ENCODE peak calls at places on chromosomes 3 and 15, in eight cellular contexts. One of them, this sample, is unnamed.

GRCh38 chr15:25508369-25509002 is 69.7 kb upstream of the UBE3A start:
- DNase-seq in A549: peak; percentile 6
- DNase-seq in HCT116: peak; percentile 1
- DNase-seq in endothelial cell of umbilical vein: no peak
- DNase-seq in GM12878: no peak
- DNase-seq in HepG2: peak; percentile 7
- DNase-seq in H1: no peak
- DNase-seq in K562: peak; percentile 55
- DNase-seq in this sample: peak; percentile 47

GRCh38 chr15:57552678-57553334 is 38.9 kb upstream of the MYZAP start:
- DNase-seq in HCT116: no peak
- DNase-seq in GM12878: no peak
- DNase-seq in HepG2: no peak
- DNase-seq in H1: no peak
- DNase-seq in endothelial cell of umbilical vein: no peak
- DNase-seq in A549: no peak
- DNase-seq in K562: no peak
- DNase-seq in this sample: no peak

GRCh38 chr3:181075098-181075497 is 85.6 kb upstream of the DNAJC19 start:
- DNase-seq in HCT116: no peak
- DNase-seq in A549: no peak
- DNase-seq in K562: no peak
- DNase-seq in GM12878: no peak
- DNase-seq in endothelial cell of umbilical vein: no peak
- DNase-seq in H1: no peak
- DNase-seq in HepG2: no peak
- DNase-seq in this sample: no peak

GRCh38 chr15:61051570-61052031 is 177.5 kb downstream of the RORA start:
- DNase-seq in A549: peak; percentile 15
- DNase-seq in HepG2: peak; percentile 24
- DNase-seq in GM12878: no peak
- DNase-seq in H1: peak; percentile 15
- DNase-seq in endothelial cell of umbilical vein: peak; percentile 70
- DNase-seq in HCT116: no peak
- DNase-seq in K562: no peak
- DNase-seq in this sample: no peak

GRCh38 chr3:46406786-46407611 is at the start of the genes CCR5AS and CCRL2:
- DNase-seq in GM12878: no peak
- DNase-seq in HepG2: no peak
- DNase-seq in H1: no peak
- DNase-seq in A549: no peak
- DNase-seq in HCT116: no peak
- DNase-seq in K562: peak; percentile 96
- DNase-seq in endothelial cell of umbilical vein: peak; percentile 86
- DNase-seq in this sample: peak; percentile 85

GRCh38 chr3:44762170-44762677 is 630 bp downstream of the KIF15 start:
- DNase-seq in endothelial cell of umbilical vein: no peak
- DNase-seq in HCT116: no peak
- DNase-seq in HepG2: no peak
- DNase-seq in K562: peak; percentile 27
- DNase-seq in GM12878: no peak
- DNase-seq in A549: no peak
- DNase-seq in H1: no peak
- DNase-seq in this sample: peak; percentile 39

GRCh38 chr3:11187678-11188077 is 33.4 kb downstream of the HRH1 start:
- DNase-seq in HCT116: no peak
- DNase-seq in HepG2: no peak
- DNase-seq in K562: no peak
- DNase-seq in GM12878: no peak
- DNase-seq in H1: no peak
- DNase-seq in endothelial cell of umbilical vein: no peak
- DNase-seq in A549: no peak
- DNase-seq in this sample: no peak

GRCh38 chr3:39149059-39149455 is 4.3 kb downstream of the CSRNP1 start:
- DNase-seq in H1: no peak
- DNase-seq in HCT116: no peak
- DNase-seq in GM12878: no peak
- DNase-seq in K562: no peak
- DNase-seq in A549: no peak
- DNase-seq in endothelial cell of umbilical vein: no peak
- DNase-seq in HepG2: no peak
- DNase-seq in this sample: no peak

GRCh38 chr15:90306560-90306959 is 41.1 kb downstream of the NGRN start:
- DNase-seq in K562: no peak
- DNase-seq in A549: no peak
- DNase-seq in HCT116: no peak
- DNase-seq in GM12878: peak; percentile 36
- DNase-seq in H1: no peak
- DNase-seq in endothelial cell of umbilical vein: no peak
- DNase-seq in HepG2: no peak
- DNase-seq in this sample: peak; percentile 61

GRCh38 chr15:41564286-41564959 is 5.4 kb downstream of the TYRO3 start:
- DNase-seq in HepG2: peak; percentile 78
- DNase-seq in H1: no peak
- DNase-seq in GM12878: no peak
- DNase-seq in endothelial cell of umbilical vein: no peak
- DNase-seq in A549: no peak
- DNase-seq in K562: peak; percentile 78
- DNase-seq in HCT116: no peak
- DNase-seq in this sample: no peak

GRCh38 chr15:29698030-29698701 is 124.1 kb downstream of the TJP1 start:
- DNase-seq in K562: no peak
- DNase-seq in GM12878: no peak
- DNase-seq in endothelial cell of umbilical vein: peak; percentile 90
- DNase-seq in HepG2: peak; percentile 61
- DNase-seq in A549: peak; percentile 86
- DNase-seq in H1: no peak
- DNase-seq in HCT116: peak; percentile 68
- DNase-seq in this sample: no peak

GRCh38 chr15:98779463-98780071 is 131.2 kb downstream of the IGF1R start:
- DNase-seq in HCT116: peak; percentile 49
- DNase-seq in endothelial cell of umbilical vein: peak; percentile 77
- DNase-seq in A549: peak; percentile 85
- DNase-seq in K562: peak; percentile 69
- DNase-seq in HepG2: peak; percentile 64
- DNase-seq in H1: peak; percentile 82
- DNase-seq in GM12878: peak; percentile 41
- DNase-seq in this sample: peak; percentile 92

GRCh38 chr3:158570999-158571702 is at the start of gene MLF1:
- DNase-seq in A549: peak; percentile 95
- DNase-seq in HepG2: peak; percentile 38
- DNase-seq in endothelial cell of umbilical vein: peak; percentile 98
- DNase-seq in H1: peak; percentile 86
- DNase-seq in HCT116: peak; percentile 90
- DNase-seq in GM12878: peak; percentile 42
- DNase-seq in K562: peak; percentile 98
- DNase-seq in this sample: no peak
- TF ChIP-seq POLR2A in A549: peak; percentile 55
- TF ChIP-seq POLR2A in HepG2: no peak
- TF ChIP-seq POLR2A in endothelial cell of umbilical vein: no peak
- TF ChIP-seq POLR2A in H1: peak; percentile 78
- TF ChIP-seq POLR2A in HCT116: peak; percentile 33
- TF ChIP-seq POLR2A in GM12878: peak; percentile 29
- TF ChIP-seq POLR2A in K562: peak; percentile 76
- TF ChIP-seq POLR2A in this sample: no peak

GRCh38 chr15:68584704-68585573 is 6.1 kb downstream of the CORO2B start:
- DNase-seq in H1: no peak
- DNase-seq in HepG2: no peak
- DNase-seq in HCT116: no peak
- DNase-seq in A549: no peak
- DNase-seq in GM12878: no peak
- DNase-seq in K562: no peak
- DNase-seq in endothelial cell of umbilical vein: no peak
- DNase-seq in this sample: no peak

GRCh38 chr15:68587769-68588385 is 9.1 kb downstream of the CORO2B start:
- DNase-seq in endothelial cell of umbilical vein: no peak
- DNase-seq in K562: no peak
- DNase-seq in GM12878: no peak
- DNase-seq in HepG2: no peak
- DNase-seq in HCT116: no peak
- DNase-seq in H1: no peak
- DNase-seq in A549: no peak
- DNase-seq in this sample: no peak

GRCh38 chr15:68583936-68584703 is 5.3 kb downstream of the CORO2B start:
- DNase-seq in H1: no peak
- DNase-seq in GM12878: no peak
- DNase-seq in A549: no peak
- DNase-seq in endothelial cell of umbilical vein: no peak
- DNase-seq in HCT116: no peak
- DNase-seq in HepG2: no peak
- DNase-seq in K562: no peak
- DNase-seq in this sample: no peak

GRCh38 chr15:68585574-68586273 is 6.9 kb downstream of the CORO2B start:
- DNase-seq in K562: no peak
- DNase-seq in HepG2: peak; percentile 63
- DNase-seq in endothelial cell of umbilical vein: no peak
- DNase-seq in H1: no peak
- DNase-seq in A549: no peak
- DNase-seq in HCT116: no peak
- DNase-seq in GM12878: no peak
- DNase-seq in this sample: no peak

DNA sequence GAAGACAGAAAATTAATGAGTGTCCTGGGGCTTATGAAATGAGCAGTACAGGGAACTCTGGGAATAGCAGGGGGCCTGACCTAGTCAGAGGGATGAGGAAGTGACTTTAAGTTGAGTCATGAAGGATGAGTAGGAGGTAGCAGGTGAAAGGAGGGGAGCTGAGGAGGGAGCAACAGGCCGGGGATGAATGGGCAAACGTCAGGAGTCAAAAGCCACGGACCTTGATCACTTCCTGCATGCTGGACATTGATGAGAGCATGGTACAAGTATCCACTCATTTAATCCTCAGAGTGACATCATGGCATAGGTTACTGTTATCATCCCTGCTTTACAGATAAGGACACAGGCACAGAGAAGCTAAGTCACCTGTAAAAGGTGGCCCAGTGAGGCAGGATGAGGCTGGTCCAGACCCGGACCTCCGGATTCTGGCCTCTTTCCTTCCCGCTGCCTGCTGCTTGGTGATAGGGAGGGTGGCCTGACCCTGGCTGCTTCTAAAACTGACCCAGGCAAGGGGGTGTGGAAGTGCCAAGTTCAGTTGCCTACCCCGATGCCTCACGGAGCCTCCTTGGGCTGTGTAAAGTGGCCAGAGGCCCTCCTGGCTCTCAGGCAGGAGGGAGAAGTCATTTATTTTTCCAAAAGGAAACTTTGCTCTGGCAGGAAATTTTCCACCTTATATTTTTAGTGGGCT is 7.6 kb downstream of the CORO2B start:
- DNase-seq in K562: no peak
- DNase-seq in H1: no peak
- DNase-seq in GM12878: no peak
- DNase-seq in A549: peak; percentile 68
- DNase-seq in HCT116: peak; percentile 83
- DNase-seq in endothelial cell of umbilical vein: peak; percentile 57
- DNase-seq in HepG2: peak; percentile 66
- DNase-seq in this sample: peak; percentile 46
- TF ChIP-seq MAX in K562: no peak
- TF ChIP-seq MAX in H1: no peak
- TF ChIP-seq MAX in GM12878: no peak
- TF ChIP-seq MAX in A549: peak; percentile 23
- TF ChIP-seq MAX in HCT116: peak; percentile 71
- TF ChIP-seq MAX in endothelial cell of umbilical vein: no peak
- TF ChIP-seq MAX in HepG2: no peak
- TF ChIP-seq MAX in this sample: no peak

GRCh38 chr3:98022978-98023820 is 11.9 kb downstream of the GABRR3 start:
- DNase-seq in HepG2: peak; percentile 56
- DNase-seq in HCT116: peak; percentile 60
- DNase-seq in K562: peak; percentile 43
- DNase-seq in A549: peak; percentile 43
- DNase-seq in endothelial cell of umbilical vein: peak; percentile 66
- DNase-seq in GM12878: no peak
- DNase-seq in H1: peak; percentile 71
- DNase-seq in this sample: peak; percentile 79
- TF ChIP-seq POLR2A in HepG2: no peak
- TF ChIP-seq POLR2A in HCT116: no peak
- TF ChIP-seq POLR2A in K562: no peak
- TF ChIP-seq POLR2A in A549: no peak
- TF ChIP-seq POLR2A in endothelial cell of umbilical vein: no peak
- TF ChIP-seq POLR2A in GM12878: no peak
- TF ChIP-seq POLR2A in H1: no peak
- TF ChIP-seq POLR2A in this sample: no peak

GRCh38 chr15:80580536-80581260 is 114.4 kb upstream of the ABHD17C start:
- DNase-seq in GM12878: no peak
- DNase-seq in H1: no peak
- DNase-seq in K562: no peak
- DNase-seq in HepG2: no peak
- DNase-seq in HCT116: no peak
- DNase-seq in A549: no peak
- DNase-seq in endothelial cell of umbilical vein: no peak
- DNase-seq in this sample: no peak

GRCh38 chr15:80578871-80579270 is 116.2 kb upstream of the ABHD17C start:
- DNase-seq in HepG2: no peak
- DNase-seq in endothelial cell of umbilical vein: no peak
- DNase-seq in H1: no peak
- DNase-seq in HCT116: no peak
- DNase-seq in A549: no peak
- DNase-seq in K562: no peak
- DNase-seq in GM12878: no peak
- DNase-seq in this sample: no peak

GRCh38 chr15:80581976-80582375 is 113.1 kb upstream of the ABHD17C start:
- DNase-seq in HCT116: no peak
- DNase-seq in GM12878: no peak
- DNase-seq in K562: no peak
- DNase-seq in endothelial cell of umbilical vein: no peak
- DNase-seq in HepG2: peak; percentile 27
- DNase-seq in H1: no peak
- DNase-seq in A549: no peak
- DNase-seq in this sample: no peak

GRCh38 chr15:80579611-80580010 is 115.5 kb upstream of the ABHD17C start:
- DNase-seq in HCT116: no peak
- DNase-seq in HepG2: no peak
- DNase-seq in A549: no peak
- DNase-seq in GM12878: no peak
- DNase-seq in K562: no peak
- DNase-seq in H1: no peak
- DNase-seq in endothelial cell of umbilical vein: no peak
- DNase-seq in this sample: no peak

GRCh38 chr15:80580107-80580506 is 115.0 kb upstream of the ABHD17C start:
- DNase-seq in H1: no peak
- DNase-seq in HCT116: no peak
- DNase-seq in A549: no peak
- DNase-seq in endothelial cell of umbilical vein: no peak
- DNase-seq in GM12878: no peak
- DNase-seq in K562: no peak
- DNase-seq in HepG2: no peak
- DNase-seq in this sample: peak; percentile 83
- TF ChIP-seq MAX in H1: no peak
- TF ChIP-seq MAX in HCT116: no peak
- TF ChIP-seq MAX in A549: no peak
- TF ChIP-seq MAX in endothelial cell of umbilical vein: no peak
- TF ChIP-seq MAX in GM12878: no peak
- TF ChIP-seq MAX in K562: no peak
- TF ChIP-seq MAX in HepG2: no peak
- TF ChIP-seq MAX in this sample: peak; percentile 6